ENCODE peak calls at places on chromosomes 4 and X, in seven cellular contexts. One of them, this sample, is unnamed.

GRCh38 chr4:184802203-184803015 is 23.4 kb downstream of the ACSL1 start:
- DNase-seq in epithelial cell of esophagus: no peak
- DNase-seq in fibroblast of lung: peak; percentile 22
- DNase-seq in foreskin fibroblast: peak; percentile 71
- DNase-seq in choroid plexus epithelial cell: no peak
- DNase-seq in GM12865: no peak
- DNase-seq in pancreas: no peak
- DNase-seq in this sample: no peak

GRCh38 chrX:13387656-13388421 is 68.0 kb upstream of the ATXN3L start:
- DNase-seq in fibroblast of lung: peak; percentile 80
- DNase-seq in foreskin fibroblast: peak; percentile 50
- DNase-seq in pancreas: no peak
- DNase-seq in epithelial cell of esophagus: peak; percentile 44
- DNase-seq in GM12865: peak; percentile 12
- DNase-seq in choroid plexus epithelial cell: peak; percentile 13
- DNase-seq in this sample: no peak

GRCh38 chrX:9341305-9342201 is 123.3 kb upstream of the TBL1X start:
- DNase-seq in GM12865: peak; percentile 86
- DNase-seq in foreskin fibroblast: peak; percentile 55
- DNase-seq in fibroblast of lung: peak; percentile 53
- DNase-seq in epithelial cell of esophagus: no peak
- DNase-seq in choroid plexus epithelial cell: peak; percentile 76
- DNase-seq in pancreas: peak; percentile 11
- DNase-seq in this sample: no peak

GRCh38 chr4:24091632-24092240 is 201.9 kb upstream of the PPARGC1A start:
- DNase-seq in choroid plexus epithelial cell: peak; percentile 12
- DNase-seq in epithelial cell of esophagus: no peak
- DNase-seq in pancreas: no peak
- DNase-seq in foreskin fibroblast: peak; percentile 56
- DNase-seq in GM12865: no peak
- DNase-seq in fibroblast of lung: peak; percentile 51
- DNase-seq in this sample: no peak

GRCh38 chr4:166594326-166594946 is 639.9 kb downstream of the SPOCK3 start:
- DNase-seq in foreskin fibroblast: peak; percentile 82
- DNase-seq in GM12865: peak; percentile 74
- DNase-seq in pancreas: peak; percentile 29
- DNase-seq in epithelial cell of esophagus: peak; percentile 74
- DNase-seq in choroid plexus epithelial cell: peak; percentile 62
- DNase-seq in fibroblast of lung: peak; percentile 43
- DNase-seq in this sample: no peak

GRCh38 chr4:26076000-26076587 is 162.1 kb downstream of the SMIM20 start:
- DNase-seq in choroid plexus epithelial cell: peak; percentile 61
- DNase-seq in fibroblast of lung: peak; percentile 57
- DNase-seq in GM12865: peak; percentile 88
- DNase-seq in epithelial cell of esophagus: peak; percentile 62
- DNase-seq in pancreas: no peak
- DNase-seq in foreskin fibroblast: peak; percentile 89
- DNase-seq in this sample: no peak

GRCh38 chr4:127856485-127857447 is 23.9 kb upstream of the PLK4 start:
- DNase-seq in GM12865: peak; percentile 67
- DNase-seq in pancreas: no peak
- DNase-seq in fibroblast of lung: peak; percentile 96
- DNase-seq in foreskin fibroblast: peak; percentile 93
- DNase-seq in choroid plexus epithelial cell: peak; percentile 93
- DNase-seq in epithelial cell of esophagus: peak; percentile 93
- DNase-seq in this sample: no peak

GRCh38 chr4:75800972-75801371 is 76.6 kb downstream of the USO1 start:
- DNase-seq in fibroblast of lung: no peak
- DNase-seq in foreskin fibroblast: peak; percentile 40
- DNase-seq in pancreas: no peak
- DNase-seq in epithelial cell of esophagus: peak; percentile 40
- DNase-seq in GM12865: no peak
- DNase-seq in choroid plexus epithelial cell: peak; percentile 79
- DNase-seq in this sample: no peak

GRCh38 chr4:71941001-71941400 is 90.8 kb upstream of the NPFFR2 start:
- DNase-seq in pancreas: no peak
- DNase-seq in choroid plexus epithelial cell: peak; percentile 4
- DNase-seq in epithelial cell of esophagus: peak; percentile 48
- DNase-seq in fibroblast of lung: peak; percentile 19
- DNase-seq in foreskin fibroblast: no peak
- DNase-seq in GM12865: peak; percentile 39
- DNase-seq in this sample: no peak

GRCh38 chr4:19844436-19844835 is 407.3 kb upstream of the SLIT2 start:
- DNase-seq in pancreas: no peak
- DNase-seq in choroid plexus epithelial cell: peak; percentile 67
- DNase-seq in epithelial cell of esophagus: no peak
- DNase-seq in GM12865: no peak
- DNase-seq in foreskin fibroblast: no peak
- DNase-seq in fibroblast of lung: peak; percentile 26
- DNase-seq in this sample: no peak

GRCh38 chr4:169195032-169195431 is 75.7 kb downstream of the SH3RF1 start:
- DNase-seq in pancreas: no peak
- DNase-seq in fibroblast of lung: no peak
- DNase-seq in GM12865: no peak
- DNase-seq in epithelial cell of esophagus: no peak
- DNase-seq in choroid plexus epithelial cell: no peak
- DNase-seq in foreskin fibroblast: no peak
- DNase-seq in this sample: no peak

DNA sequence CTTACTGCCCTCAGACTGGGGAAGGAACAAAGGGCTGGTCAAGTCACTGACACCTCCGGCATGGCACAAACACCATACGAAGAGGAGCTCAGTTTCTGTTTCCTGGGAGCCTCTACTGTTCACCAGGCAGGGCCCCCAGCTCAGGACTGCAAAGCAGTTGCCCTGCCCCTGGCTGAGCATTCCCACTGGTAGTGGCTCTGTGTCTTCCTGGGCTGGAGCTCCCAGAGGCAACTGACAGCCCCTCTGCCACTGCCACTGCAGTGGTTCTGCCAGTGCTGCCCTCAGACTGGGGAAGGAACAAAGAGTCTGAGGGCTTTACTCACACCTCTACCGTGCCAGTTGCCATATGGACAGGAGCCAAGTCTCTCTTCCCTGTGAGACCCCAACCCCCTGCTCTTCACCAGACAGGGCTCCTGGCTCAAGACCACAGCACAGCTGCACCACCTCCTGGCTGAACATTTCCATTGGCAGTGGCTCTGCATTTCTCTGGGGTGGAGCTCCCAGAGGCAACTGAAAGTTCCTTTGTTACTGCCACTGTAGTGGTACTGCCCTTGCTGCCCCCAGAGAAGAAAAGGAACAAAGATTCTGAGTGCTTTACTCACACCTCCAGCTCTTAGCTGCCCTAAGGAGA is 67.9 kb downstream of the SMARCA5 start:
- DNase-seq in pancreas: no peak
- DNase-seq in GM12865: no peak
- DNase-seq in epithelial cell of esophagus: no peak
- DNase-seq in fibroblast of lung: no peak
- DNase-seq in foreskin fibroblast: no peak
- DNase-seq in choroid plexus epithelial cell: no peak
- DNase-seq in this sample: no peak
- TF ChIP-seq CTCF in pancreas: no peak
- TF ChIP-seq CTCF in GM12865: no peak
- TF ChIP-seq CTCF in epithelial cell of esophagus: no peak
- TF ChIP-seq CTCF in fibroblast of lung: no peak
- TF ChIP-seq CTCF in foreskin fibroblast: no peak
- TF ChIP-seq CTCF in choroid plexus epithelial cell: peak; percentile 21
- TF ChIP-seq CTCF in this sample: peak; percentile 34

GRCh38 chr4:164997324-164997723 is 19.9 kb upstream of the TRIM61 start:
- DNase-seq in GM12865: peak; percentile 24
- DNase-seq in epithelial cell of esophagus: peak; percentile 40
- DNase-seq in choroid plexus epithelial cell: peak; percentile 30
- DNase-seq in pancreas: no peak
- DNase-seq in fibroblast of lung: no peak
- DNase-seq in foreskin fibroblast: peak; percentile 19
- DNase-seq in this sample: no peak
- TF ChIP-seq CTCF in GM12865: peak; percentile 40
- TF ChIP-seq CTCF in epithelial cell of esophagus: peak; percentile 7
- TF ChIP-seq CTCF in choroid plexus epithelial cell: peak; percentile 48
- TF ChIP-seq CTCF in pancreas: no peak
- TF ChIP-seq CTCF in fibroblast of lung: no peak
- TF ChIP-seq CTCF in foreskin fibroblast: no peak
- TF ChIP-seq CTCF in this sample: peak; percentile 28

GRCh38 chrX:73850124-73851013 is 287.4 kb downstream of the CHIC1 start:
- DNase-seq in choroid plexus epithelial cell: peak; percentile 53
- DNase-seq in fibroblast of lung: peak; percentile 46
- DNase-seq in GM12865: peak; percentile 20
- DNase-seq in foreskin fibroblast: peak; percentile 32
- DNase-seq in epithelial cell of esophagus: peak; percentile 30
- DNase-seq in pancreas: no peak
- DNase-seq in this sample: no peak
- TF ChIP-seq CTCF in choroid plexus epithelial cell: peak; percentile 58
- TF ChIP-seq CTCF in fibroblast of lung: no peak
- TF ChIP-seq CTCF in GM12865: peak; percentile 7
- TF ChIP-seq CTCF in foreskin fibroblast: peak; percentile 5
- TF ChIP-seq CTCF in epithelial cell of esophagus: peak; percentile 32
- TF ChIP-seq CTCF in pancreas: no peak
- TF ChIP-seq CTCF in this sample: peak; percentile 44

GRCh38 chr4:104860227-104861123 is 286.2 kb upstream of the TET2 start:
- DNase-seq in fibroblast of lung: peak; percentile 59
- DNase-seq in pancreas: peak; percentile 34
- DNase-seq in GM12865: peak; percentile 87
- DNase-seq in choroid plexus epithelial cell: peak; percentile 81
- DNase-seq in epithelial cell of esophagus: peak; percentile 83
- DNase-seq in foreskin fibroblast: peak; percentile 32
- DNase-seq in this sample: no peak

DNA sequence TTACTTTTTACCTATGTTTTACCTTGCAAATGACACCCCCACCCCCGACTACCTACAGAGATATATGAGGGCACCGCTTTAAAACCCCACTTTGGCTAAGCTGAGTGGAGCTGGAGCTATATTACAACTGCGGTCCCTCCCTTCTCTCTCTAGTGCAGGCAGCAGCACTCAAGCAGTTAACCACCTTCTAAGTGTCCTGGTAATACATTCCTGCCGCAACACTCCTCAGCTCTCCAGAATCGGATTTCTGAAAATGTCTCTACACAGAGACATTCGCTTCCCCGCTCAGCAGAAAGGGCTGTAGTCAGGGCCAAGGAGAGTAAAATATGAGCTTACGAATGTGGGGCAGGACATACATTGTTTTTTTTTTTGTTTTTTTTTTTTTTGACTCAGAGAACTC is 287.1 kb upstream of the TET2 start:
- DNase-seq in foreskin fibroblast: no peak
- DNase-seq in epithelial cell of esophagus: no peak
- DNase-seq in GM12865: no peak
- DNase-seq in fibroblast of lung: peak; percentile 5
- DNase-seq in choroid plexus epithelial cell: no peak
- DNase-seq in pancreas: no peak
- DNase-seq in this sample: no peak
- TF ChIP-seq CTCF in foreskin fibroblast: no peak
- TF ChIP-seq CTCF in epithelial cell of esophagus: no peak
- TF ChIP-seq CTCF in GM12865: no peak
- TF ChIP-seq CTCF in fibroblast of lung: no peak
- TF ChIP-seq CTCF in choroid plexus epithelial cell: no peak
- TF ChIP-seq CTCF in pancreas: no peak
- TF ChIP-seq CTCF in this sample: no peak

GRCh38 chr4:108130955-108131354 is 37.8 kb downstream of the LEF1 start:
- DNase-seq in pancreas: no peak
- DNase-seq in GM12865: no peak
- DNase-seq in foreskin fibroblast: no peak
- DNase-seq in epithelial cell of esophagus: no peak
- DNase-seq in fibroblast of lung: no peak
- DNase-seq in choroid plexus epithelial cell: peak; percentile 13
- DNase-seq in this sample: no peak
- TF ChIP-seq CTCF in pancreas: no peak
- TF ChIP-seq CTCF in GM12865: no peak
- TF ChIP-seq CTCF in foreskin fibroblast: peak; percentile 12
- TF ChIP-seq CTCF in epithelial cell of esophagus: no peak
- TF ChIP-seq CTCF in fibroblast of lung: no peak
- TF ChIP-seq CTCF in choroid plexus epithelial cell: peak; percentile 45
- TF ChIP-seq CTCF in this sample: peak; percentile 38

GRCh38 chr4:69689530-69690111 is 36.6 kb upstream of the UGT2A1 start:
- DNase-seq in choroid plexus epithelial cell: peak; percentile 72
- DNase-seq in fibroblast of lung: peak; percentile 17
- DNase-seq in epithelial cell of esophagus: peak; percentile 50
- DNase-seq in foreskin fibroblast: peak; percentile 60
- DNase-seq in pancreas: no peak
- DNase-seq in GM12865: peak; percentile 31
- DNase-seq in this sample: no peak
- TF ChIP-seq CTCF in choroid plexus epithelial cell: peak; percentile 55
- TF ChIP-seq CTCF in fibroblast of lung: no peak
- TF ChIP-seq CTCF in epithelial cell of esophagus: peak; percentile 40
- TF ChIP-seq CTCF in foreskin fibroblast: peak; percentile 41
- TF ChIP-seq CTCF in pancreas: peak; percentile 41
- TF ChIP-seq CTCF in GM12865: peak; percentile 37
- TF ChIP-seq CTCF in this sample: peak; percentile 92

GRCh38 chr4:155371432-155372043 is 5.2 kb downstream of the MAP9 start:
- DNase-seq in GM12865: peak; percentile 21
- DNase-seq in foreskin fibroblast: peak; percentile 32
- DNase-seq in epithelial cell of esophagus: peak; percentile 40
- DNase-seq in pancreas: no peak
- DNase-seq in fibroblast of lung: peak; percentile 14
- DNase-seq in choroid plexus epithelial cell: peak; percentile 59
- DNase-seq in this sample: no peak

GRCh38 chr4:155377281-155377680 is 516 bp upstream of the MAP9 start:
- DNase-seq in foreskin fibroblast: peak; percentile 46
- DNase-seq in choroid plexus epithelial cell: peak; percentile 34
- DNase-seq in fibroblast of lung: peak; percentile 29
- DNase-seq in pancreas: no peak
- DNase-seq in epithelial cell of esophagus: peak; percentile 20
- DNase-seq in GM12865: no peak
- DNase-seq in this sample: no peak

GRCh38 chr4:155376387-155377268 is at the start of gene MAP9:
- DNase-seq in fibroblast of lung: peak; percentile 99
- DNase-seq in choroid plexus epithelial cell: peak; percentile 98
- DNase-seq in GM12865: peak; percentile 94
- DNase-seq in epithelial cell of esophagus: peak; percentile 94
- DNase-seq in pancreas: peak; percentile 96
- DNase-seq in foreskin fibroblast: peak; percentile 96
- DNase-seq in this sample: peak; percentile 98
- TF ChIP-seq CTCF in fibroblast of lung: no peak
- TF ChIP-seq CTCF in choroid plexus epithelial cell: no peak
- TF ChIP-seq CTCF in GM12865: no peak
- TF ChIP-seq CTCF in epithelial cell of esophagus: no peak
- TF ChIP-seq CTCF in pancreas: no peak
- TF ChIP-seq CTCF in foreskin fibroblast: no peak
- TF ChIP-seq CTCF in this sample: peak; percentile 28

GRCh38 chrX:136712631-136713030 is 64.7 kb downstream of the CD40LG start:
- DNase-seq in pancreas: no peak
- DNase-seq in GM12865: no peak
- DNase-seq in fibroblast of lung: no peak
- DNase-seq in epithelial cell of esophagus: no peak
- DNase-seq in foreskin fibroblast: no peak
- DNase-seq in choroid plexus epithelial cell: peak; percentile 23
- DNase-seq in this sample: no peak

GRCh38 chrX:136708348-136708747 is 60.4 kb downstream of the CD40LG start:
- DNase-seq in GM12865: peak; percentile 24
- DNase-seq in fibroblast of lung: no peak
- DNase-seq in epithelial cell of esophagus: peak; percentile 19
- DNase-seq in choroid plexus epithelial cell: peak; percentile 43
- DNase-seq in pancreas: no peak
- DNase-seq in foreskin fibroblast: peak; percentile 24
- DNase-seq in this sample: no peak

GRCh38 chrX:136714626-136715599 is 65.8 kb downstream of the ARHGEF6 start:
- DNase-seq in epithelial cell of esophagus: no peak
- DNase-seq in choroid plexus epithelial cell: no peak
- DNase-seq in foreskin fibroblast: no peak
- DNase-seq in GM12865: peak; percentile 55
- DNase-seq in fibroblast of lung: no peak
- DNase-seq in pancreas: no peak
- DNase-seq in this sample: no peak

GRCh38 chrX:136710324-136710951 is 62.5 kb downstream of the CD40LG start:
- DNase-seq in epithelial cell of esophagus: peak; percentile 52
- DNase-seq in pancreas: no peak
- DNase-seq in foreskin fibroblast: peak; percentile 28
- DNase-seq in choroid plexus epithelial cell: peak; percentile 51
- DNase-seq in GM12865: peak; percentile 61
- DNase-seq in fibroblast of lung: peak; percentile 32
- DNase-seq in this sample: no peak

GRCh38 chrX:136711147-136711546 is 63.2 kb downstream of the CD40LG start:
- DNase-seq in choroid plexus epithelial cell: peak; percentile 63
- DNase-seq in epithelial cell of esophagus: peak; percentile 43
- DNase-seq in pancreas: no peak
- DNase-seq in GM12865: peak; percentile 53
- DNase-seq in foreskin fibroblast: peak; percentile 69
- DNase-seq in fibroblast of lung: no peak
- DNase-seq in this sample: no peak
- TF ChIP-seq CTCF in choroid plexus epithelial cell: peak; percentile 67
- TF ChIP-seq CTCF in epithelial cell of esophagus: peak; percentile 38
- TF ChIP-seq CTCF in pancreas: no peak
- TF ChIP-seq CTCF in GM12865: peak; percentile 21
- TF ChIP-seq CTCF in foreskin fibroblast: peak; percentile 41
- TF ChIP-seq CTCF in fibroblast of lung: peak; percentile 40
- TF ChIP-seq CTCF in this sample: peak; percentile 77